ENCODE peak calls at places on chromosome 6, in five cellular contexts. One of them, this sample, is unnamed.

GRCh38 chr6:169131356-169131755 is 122.3 kb downstream of the THBS2 start:
- DNase-seq in naive thymus-derived CD8-positive, alpha-beta T cell: no peak
- DNase-seq in heart right ventricle: no peak
- DNase-seq in fibroblast of the aortic adventitia: no peak
- DNase-seq in pons: peak
- DNase-seq in this sample: no peak

GRCh38 chr6:47457370-47457769 is 20.2 kb upstream of the CD2AP start:
- DNase-seq in naive thymus-derived CD8-positive, alpha-beta T cell: no peak
- DNase-seq in heart right ventricle: no peak
- DNase-seq in fibroblast of the aortic adventitia: no peak
- DNase-seq in pons: no peak
- DNase-seq in this sample: no peak

GRCh38 chr6:81859884-81860283 is 107.4 kb upstream of the TENT5A start:
- DNase-seq in naive thymus-derived CD8-positive, alpha-beta T cell: no peak
- DNase-seq in heart right ventricle: peak
- DNase-seq in fibroblast of the aortic adventitia: peak
- DNase-seq in pons: no peak
- DNase-seq in this sample: no peak

GRCh38 chr6:123193298-123193697 is 197.3 kb downstream of the CLVS2 start:
- DNase-seq in naive thymus-derived CD8-positive, alpha-beta T cell: no peak
- DNase-seq in heart right ventricle: no peak
- DNase-seq in fibroblast of the aortic adventitia: no peak
- DNase-seq in pons: no peak
- DNase-seq in this sample: no peak

GRCh38 chr6:18262812-18263560 is 1.3 kb downstream of the DEK start:
- DNase-seq in naive thymus-derived CD8-positive, alpha-beta T cell: no peak
- DNase-seq in heart right ventricle: no peak
- DNase-seq in fibroblast of the aortic adventitia: peak
- DNase-seq in pons: peak
- DNase-seq in this sample: peak

GRCh38 chr6:37507690-37508421 is 8.2 kb upstream of the CCDC167 start:
- DNase-seq in naive thymus-derived CD8-positive, alpha-beta T cell: peak
- DNase-seq in heart right ventricle: no peak
- DNase-seq in fibroblast of the aortic adventitia: no peak
- DNase-seq in pons: no peak
- DNase-seq in this sample: no peak

GRCh38 chr6:116631379-116631990 is 15.2 kb downstream of the RSPH4A start:
- DNase-seq in naive thymus-derived CD8-positive, alpha-beta T cell: no peak
- DNase-seq in heart right ventricle: no peak
- DNase-seq in fibroblast of the aortic adventitia: no peak
- DNase-seq in pons: no peak
- DNase-seq in this sample: no peak

GRCh38 chr6:43993881-43994523 is 133.2 kb downstream of the MRPL14 start:
- DNase-seq in naive thymus-derived CD8-positive, alpha-beta T cell: no peak
- DNase-seq in heart right ventricle: no peak
- DNase-seq in fibroblast of the aortic adventitia: no peak
- DNase-seq in pons: no peak
- DNase-seq in this sample: no peak

GRCh38 chr6:113848280-113848679 is 8.9 kb upstream of the MARCKS start:
- DNase-seq in naive thymus-derived CD8-positive, alpha-beta T cell: no peak
- DNase-seq in heart right ventricle: no peak
- DNase-seq in fibroblast of the aortic adventitia: no peak
- DNase-seq in pons: no peak
- DNase-seq in this sample: no peak

GRCh38 chr6:56593801-56594318 is 48.8 kb downstream of the DST start:
- DNase-seq in naive thymus-derived CD8-positive, alpha-beta T cell: no peak
- DNase-seq in heart right ventricle: no peak
- DNase-seq in fibroblast of the aortic adventitia: peak
- DNase-seq in pons: peak
- DNase-seq in this sample: no peak

GRCh38 chr6:106509420-106510089 is 119.7 kb downstream of the RTN4IP1 start:
- DNase-seq in naive thymus-derived CD8-positive, alpha-beta T cell: peak
- DNase-seq in heart right ventricle: no peak
- DNase-seq in fibroblast of the aortic adventitia: no peak
- DNase-seq in pons: no peak
- DNase-seq in this sample: no peak

GRCh38 chr6:142850653-142851434 is 94.1 kb downstream of the HIVEP2 start:
- DNase-seq in naive thymus-derived CD8-positive, alpha-beta T cell: no peak
- DNase-seq in heart right ventricle: no peak
- DNase-seq in fibroblast of the aortic adventitia: no peak
- DNase-seq in pons: no peak
- DNase-seq in this sample: no peak

GRCh38 chr6:110541701-110542309 is 65.4 kb upstream of the SLC22A16 start:
- DNase-seq in naive thymus-derived CD8-positive, alpha-beta T cell: no peak
- DNase-seq in heart right ventricle: peak
- DNase-seq in fibroblast of the aortic adventitia: peak
- DNase-seq in pons: peak
- DNase-seq in this sample: no peak

GRCh38 chr6:155264704-155265320 is 999 bp downstream of the CLDN20 start:
- DNase-seq in naive thymus-derived CD8-positive, alpha-beta T cell: no peak
- DNase-seq in heart right ventricle: no peak
- DNase-seq in fibroblast of the aortic adventitia: peak
- DNase-seq in pons: no peak
- DNase-seq in this sample: no peak

GRCh38 chr6:14280766-14281293 is 163.3 kb downstream of the CD83 start:
- DNase-seq in naive thymus-derived CD8-positive, alpha-beta T cell: no peak
- DNase-seq in heart right ventricle: no peak
- DNase-seq in fibroblast of the aortic adventitia: no peak
- DNase-seq in pons: no peak
- DNase-seq in this sample: no peak